ENCODE peak calls at places on chromosomes 12 and 14, in five cellular contexts. J is IMR-90, D is fibroblast of lung, P is mucosa of descending colon, W is cardiac muscle cell. L is an unnamed sample.
A peak's percentile ranks its signal among the peaks of the same experiment; 100 is the strongest.

GRCh38 chr14:103488960-103489359 is 33.7 kb downstream of the CKB start:
- DNase-seq in W (peak; percentile 14), D (peak; percentile 56), P (no peak), J (peak; percentile 82), L (peak; percentile 33)

GRCh38 chr12:1575287-1575798 is 19.0 kb downstream of the FBXL14 start:
- DNase-seq in D (no peak), J (no peak), W (peak; percentile 31), P (no peak), L (peak; percentile 49)

GRCh38 chr12:92539966-92540791 is 162.6 kb upstream of the PLEKHG7 start:
- DNase-seq in W (no peak), J (no peak), P (no peak), D (no peak), L (no peak)

GRCh38 chr12:130043685-130044421 is 118.4 kb upstream of the FZD10 start:
- DNase-seq in D (no peak), J (no peak), P (no peak), W (no peak), L (no peak)

GRCh38 chr14:83798421-83798820 is 1731.5 kb upstream of the FLRT2 start:
- DNase-seq in W (no peak), J (no peak), D (no peak), P (no peak), L (no peak)

GRCh38 chr12:3667485-3667884 is 85.4 kb downstream of the CRACR2A start:
- DNase-seq in P (no peak), W (no peak), D (no peak), J (no peak), L (no peak)

GRCh38 chr12:114935658-114936057 is 251.7 kb upstream of the TBX3 start:
- DNase-seq in J (no peak), P (no peak), D (no peak), W (no peak), L (peak; percentile 28)

GRCh38 chr12:125403145-125403789 is 338.0 kb downstream of the AACS start:
- DNase-seq in D (peak; percentile 15), J (peak; percentile 6), P (peak; percentile 35), W (peak; percentile 34), L (peak; percentile 30)

GRCh38 chr14:73230051-73230450 is 7.3 kb upstream of the PAPLN start:
- DNase-seq in W (no peak), P (no peak), D (no peak), J (no peak), L (no peak)

GRCh38 chr14:56117765-56118610 is at the start of gene PELI2:
- DNase-seq in J (peak; percentile 73), D (peak; percentile 76), P (peak; percentile 73), W (peak; percentile 89), L (peak; percentile 43)

GRCh38 chr14:106185837-106186233 is 659.5 kb downstream of the TMEM121 start:
- DNase-seq in J (no peak), P (peak; percentile 53), D (no peak), W (no peak), L (no peak)

GRCh38 chr12:52644078-52644415 is 8.0 kb downstream of the KRT2 start:
- DNase-seq in D (no peak), P (no peak), W (no peak), J (no peak), L (no peak)

GRCh38 chr12:122825773-122826724 is 9.2 kb upstream of the HIP1R start:
- DNase-seq in J (no peak), W (no peak), P (peak; percentile 49), D (peak; percentile 20), L (no peak)

GRCh38 chr12:65728913-65729793 is 95.1 kb upstream of the HMGA2 start:
- DNase-seq in P (peak; percentile 4), W (peak; percentile 18), J (peak; percentile 5), D (peak; percentile 39), L (no peak)

GRCh38 chr12:56190695-56191155 is 1.4 kb upstream of the SMARCC2 start:
- DNase-seq in P (no peak), W (peak; percentile 51), D (no peak), J (no peak), L (peak; percentile 36)

GRCh38 chr14:103889313-103890051 is 38.8 kb upstream of the TDRD9 start:
- DNase-seq in P (peak; percentile 79), D (peak; percentile 34), J (peak; percentile 20), W (peak; percentile 44), L (peak; percentile 47)

GRCh38 chr12:76410371-76410770 is 62.2 kb upstream of the BBS10 start:
- DNase-seq in W (no peak), D (no peak), P (no peak), J (no peak), L (no peak)
- H3K4me3 ChIP-seq in W (no peak overlapping the region), D (no peak overlapping the region), P (no peak overlapping the region), J (no peak overlapping the region), L (no peak overlapping the region)

DNA sequence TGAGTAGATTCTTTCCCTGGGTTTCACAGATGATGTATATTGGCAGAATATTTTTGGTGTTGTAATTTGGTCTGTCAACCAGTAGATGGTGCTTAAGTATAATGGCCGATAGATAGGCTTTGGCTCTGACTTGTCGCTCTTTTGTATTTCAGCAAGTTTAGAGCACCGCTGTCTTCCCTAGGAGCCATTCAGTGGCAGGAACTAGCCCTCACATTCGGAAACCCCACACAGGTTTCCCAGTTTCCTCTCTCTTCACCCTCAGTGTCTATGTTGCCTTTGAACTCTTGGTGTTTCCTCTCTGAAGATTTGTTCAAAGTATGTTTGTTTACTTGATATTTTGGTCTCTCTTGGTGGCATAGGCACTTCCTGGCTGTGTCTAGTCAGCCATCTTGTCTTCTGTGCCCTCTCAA is 102.2 kb downstream of the GPHN start:
- DNase-seq in D (no peak), P (no peak), J (peak; percentile 7), W (peak; percentile 9), L (peak; percentile 29)
- TF ChIP-seq CTCF in D (peak; percentile 49), P (no peak), J (peak; percentile 39), W (peak; percentile 34), L (peak; percentile 58)

GRCh38 chr14:92316116-92316515 is 6.8 kb upstream of the SLC24A4 start:
- DNase-seq in J (no peak), W (no peak), D (no peak), P (no peak), L (no peak)

GRCh38 chr14:92314182-92314581 is 8.8 kb upstream of the SLC24A4 start:
- DNase-seq in W (no peak), P (no peak), J (no peak), D (no peak), L (peak; percentile 42)

GRCh38 chr14:92316937-92317336 is 6.0 kb upstream of the SLC24A4 start:
- DNase-seq in J (no peak), D (peak; percentile 3), W (no peak), P (no peak), L (no peak)

GRCh38 chr14:92315050-92315785 is 7.7 kb upstream of the SLC24A4 start:
- DNase-seq in P (no peak), D (no peak), W (no peak), J (no peak), L (no peak)

GRCh38 chr14:92317511-92317910 is 5.5 kb upstream of the SLC24A4 start:
- DNase-seq in J (peak; percentile 38), W (peak; percentile 32), D (peak; percentile 23), P (peak; percentile 13), L (peak; percentile 80)
- H3K4me3 ChIP-seq in J (no peak overlapping the region), W (no peak overlapping the region), D (no peak overlapping the region), P (no peak overlapping the region), L (no peak overlapping the region)

DNA sequence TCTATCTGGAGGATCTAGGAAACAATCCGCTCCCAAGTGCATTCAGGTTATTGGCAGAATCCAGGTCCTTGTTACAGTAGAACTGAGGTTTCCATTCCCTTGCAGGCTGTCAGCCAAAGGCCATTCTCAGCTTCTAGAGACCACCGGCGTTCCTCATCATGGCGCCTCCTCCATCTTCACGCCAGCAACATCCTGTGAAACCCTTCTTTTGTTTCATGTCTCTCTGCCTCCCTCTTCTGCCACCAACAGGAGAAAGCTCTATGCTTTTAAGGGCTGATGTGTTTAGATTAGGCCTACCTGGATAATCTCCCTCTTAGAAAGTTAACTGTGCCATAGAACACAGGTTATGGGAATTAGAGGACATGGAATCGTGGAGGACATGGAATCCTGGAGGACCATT is 133.0 kb upstream of the RASSF8 start:
- DNase-seq in D (no peak), W (no peak), P (no peak), J (no peak), L (peak; percentile 43)
- TF ChIP-seq CTCF in D (peak; percentile 21), W (no peak), P (no peak), J (peak; percentile 25), L (peak; percentile 35)

GRCh38 chr12:10361622-10362021 is 28.2 kb downstream of the KLRK1 start:
- DNase-seq in J (peak; percentile 78), W (peak; percentile 77), P (no peak), D (peak; percentile 80), L (no peak)

GRCh38 chr12:10354502-10354901 is 35.3 kb downstream of the KLRK1 start:
- DNase-seq in W (peak; percentile 66), J (no peak), D (no peak), P (no peak), L (peak; percentile 31)

GRCh38 chr12:10361084-10361483 is 28.8 kb downstream of the KLRK1 start:
- DNase-seq in W (peak; percentile 68), P (no peak), D (peak; percentile 29), J (no peak), L (no peak)

GRCh38 chr12:10358969-10359368 is 30.9 kb downstream of the KLRK1 start:
- DNase-seq in J (no peak), P (no peak), D (no peak), W (no peak), L (no peak)

DNA sequence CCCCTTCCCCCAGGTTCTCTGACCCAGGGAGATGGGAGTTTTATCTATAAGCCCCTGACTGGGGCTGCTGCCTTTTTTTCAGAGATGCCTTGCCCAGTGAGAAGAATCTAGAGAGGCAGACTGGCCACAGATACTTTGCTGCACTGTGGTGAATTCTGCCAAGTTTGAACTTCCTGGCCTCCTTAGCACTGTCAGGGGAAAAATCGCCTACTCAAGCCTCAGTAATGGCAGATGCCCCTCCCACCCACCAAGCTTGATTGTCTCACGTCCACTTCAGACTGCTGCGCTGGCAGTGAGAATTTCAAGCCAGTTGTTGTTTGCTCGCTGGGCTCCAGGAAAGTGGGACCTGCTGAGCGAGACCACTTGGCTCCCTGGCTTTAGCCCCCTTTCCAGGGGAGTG is 31.7 kb downstream of the KLRK1 start:
- DNase-seq in D (no peak), J (no peak), P (no peak), W (no peak), L (no peak)
- H3K4me3 ChIP-seq in D (no peak overlapping the region), J (no peak overlapping the region), P (no peak overlapping the region), W (no peak overlapping the region), L (no peak overlapping the region)

GRCh38 chr12:121712462-121713256 is at the start of gene TMEM120B:
- DNase-seq in J (peak; percentile 71), D (peak; percentile 63), W (peak; percentile 80), P (peak; percentile 87), L (peak; percentile 56)
- TF ChIP-seq CTCF in J (no peak), D (no peak), W (no peak), P (no peak), L (no peak)

GRCh38 chr12:25960176-25960575 is 1.7 kb downstream of the RASSF8 start:
- DNase-seq in P (no peak), W (peak; percentile 57), D (peak; percentile 45), J (peak; percentile 28), L (peak; percentile 44)
- H3K4me3 ChIP-seq in P (no peak overlapping the region), W (peak overlapping the region; percentile 99), D (peak overlapping the region; percentile 93), J (peak overlapping the region; percentile 94), L (peak overlapping the region; percentile 79)

GRCh38 chr12:98591209-98591608 is 2.3 kb upstream of the SLC25A3 start:
- DNase-seq in J (peak; percentile 32), D (no peak), P (no peak), W (peak; percentile 38), L (no peak)
- TF ChIP-seq CTCF in J (peak; percentile 33), D (no peak), P (no peak), W (no peak), L (no peak)